ENCODE peak calls at places on chromosomes 2 and 18, in six cellular contexts. One of them, this sample, is unnamed. For H3K9me3, the result is how much of the 10 kb centered on the place peaks cover.

GRCh38 chr2:237717366-237718276 is 81.0 kb upstream of the RBM44 start:
- DNase-seq in CD4-positive, alpha-beta memory T cell: no peak
- DNase-seq in K562: no peak
- DNase-seq in stomach: no peak
- DNase-seq in adipocyte: no peak
- DNase-seq in colonic mucosa: no peak
- DNase-seq in this sample: no peak

GRCh38 chr2:119264781-119265692 is 41.4 kb downstream of the STEAP3 start:
- DNase-seq in CD4-positive, alpha-beta memory T cell: peak
- DNase-seq in colonic mucosa: peak
- DNase-seq in stomach: peak
- DNase-seq in K562: peak
- DNase-seq in adipocyte: peak
- DNase-seq in this sample: peak

GRCh38 chr2:6977095-6977777 is 60.0 kb downstream of the RNF144A start:
- DNase-seq in colonic mucosa: peak
- DNase-seq in adipocyte: no peak
- DNase-seq in CD4-positive, alpha-beta memory T cell: no peak
- DNase-seq in stomach: peak
- DNase-seq in K562: no peak
- DNase-seq in this sample: peak

GRCh38 chr2:186780701-186781316 is 68.2 kb downstream of the ZSWIM2 start:
- DNase-seq in colonic mucosa: no peak
- DNase-seq in stomach: no peak
- DNase-seq in adipocyte: no peak
- DNase-seq in CD4-positive, alpha-beta memory T cell: no peak
- DNase-seq in K562: no peak
- DNase-seq in this sample: no peak

GRCh38 chr18:45879681-45880655 is 54.5 kb downstream of the SIGLEC15 start:
- DNase-seq in colonic mucosa: peak
- DNase-seq in K562: peak
- DNase-seq in stomach: peak
- DNase-seq in CD4-positive, alpha-beta memory T cell: peak
- DNase-seq in adipocyte: peak
- DNase-seq in this sample: peak

GRCh38 chr2:31131871-31132270 is 6.4 kb downstream of the GALNT14 start:
- DNase-seq in K562: no peak
- DNase-seq in colonic mucosa: no peak
- DNase-seq in stomach: no peak
- DNase-seq in CD4-positive, alpha-beta memory T cell: no peak
- DNase-seq in adipocyte: no peak
- DNase-seq in this sample: no peak

GRCh38 chr2:25845843-25846505 is 32.3 kb downstream of the ASXL2 start:
- DNase-seq in adipocyte: no peak
- DNase-seq in CD4-positive, alpha-beta memory T cell: no peak
- DNase-seq in stomach: no peak
- DNase-seq in colonic mucosa: no peak
- DNase-seq in K562: no peak
- DNase-seq in this sample: no peak

GRCh38 chr2:44215827-44216226 is 47.2 kb downstream of the PPM1B start:
- DNase-seq in adipocyte: no peak
- DNase-seq in colonic mucosa: no peak
- DNase-seq in CD4-positive, alpha-beta memory T cell: no peak
- DNase-seq in K562: no peak
- DNase-seq in stomach: no peak
- DNase-seq in this sample: no peak

GRCh38 chr2:43220229-43220981 is 6.0 kb downstream of the ZFP36L2 start:
- DNase-seq in CD4-positive, alpha-beta memory T cell: peak
- DNase-seq in colonic mucosa: no peak
- DNase-seq in stomach: no peak
- DNase-seq in K562: no peak
- DNase-seq in adipocyte: peak
- DNase-seq in this sample: peak

GRCh38 chr2:100606740-100607343 is 44.0 kb downstream of the PDCL3 start:
- DNase-seq in K562: peak
- DNase-seq in colonic mucosa: peak
- DNase-seq in stomach: no peak
- DNase-seq in adipocyte: peak
- DNase-seq in CD4-positive, alpha-beta memory T cell: peak
- DNase-seq in this sample: no peak

GRCh38 chr2:10584242-10584753 is 105.5 kb downstream of the NOL10 start:
- DNase-seq in adipocyte: peak
- DNase-seq in CD4-positive, alpha-beta memory T cell: no peak
- DNase-seq in K562: no peak
- DNase-seq in colonic mucosa: no peak
- DNase-seq in stomach: no peak
- DNase-seq in this sample: no peak

GRCh38 chr2:70959851-70960832 is 18.3 kb upstream of the ANKRD53 start:
- DNase-seq in adipocyte: no peak
- DNase-seq in stomach: peak
- DNase-seq in K562: peak
- DNase-seq in colonic mucosa: peak
- DNase-seq in CD4-positive, alpha-beta memory T cell: no peak
- DNase-seq in this sample: no peak

GRCh38 chr2:61257446-61257845 is 95.5 kb downstream of the C2orf74 start:
- DNase-seq in stomach: no peak
- DNase-seq in K562: no peak
- DNase-seq in CD4-positive, alpha-beta memory T cell: no peak
- DNase-seq in colonic mucosa: no peak
- DNase-seq in adipocyte: no peak
- DNase-seq in this sample: no peak

GRCh38 chr2:191847764-191848163 is 876 bp upstream of the CAVIN2 start:
- DNase-seq in K562: no peak
- DNase-seq in stomach: no peak
- DNase-seq in CD4-positive, alpha-beta memory T cell: no peak
- DNase-seq in adipocyte: no peak
- DNase-seq in colonic mucosa: no peak
- DNase-seq in this sample: peak

GRCh38 chr2:73172963-73173362 is 29.4 kb upstream of the NOTO start:
- DNase-seq in colonic mucosa: no peak
- DNase-seq in K562: no peak
- DNase-seq in adipocyte: peak
- DNase-seq in stomach: no peak
- DNase-seq in CD4-positive, alpha-beta memory T cell: no peak
- DNase-seq in this sample: no peak

GRCh38 chr2:237693281-237694039 is 66.1 kb downstream of the LRRFIP1 start:
- DNase-seq in adipocyte: peak
- DNase-seq in colonic mucosa: peak
- DNase-seq in CD4-positive, alpha-beta memory T cell: peak
- DNase-seq in K562: no peak
- DNase-seq in stomach: no peak
- DNase-seq in this sample: no peak

GRCh38 chr18:986071-986470 is 81.4 kb downstream of the ADCYAP1 start:
- DNase-seq in adipocyte: no peak
- DNase-seq in K562: no peak
- DNase-seq in stomach: no peak
- DNase-seq in colonic mucosa: no peak
- DNase-seq in CD4-positive, alpha-beta memory T cell: no peak
- DNase-seq in this sample: no peak

GRCh38 chr2:112812318-112813042 is 24.1 kb downstream of the IL1B start:
- DNase-seq in CD4-positive, alpha-beta memory T cell: no peak
- DNase-seq in stomach: no peak
- DNase-seq in K562: peak
- DNase-seq in colonic mucosa: no peak
- DNase-seq in adipocyte: peak
- DNase-seq in this sample: no peak

GRCh38 chr2:188435115-188435514 is 143.4 kb downstream of the GULP1 start:
- DNase-seq in adipocyte: no peak
- DNase-seq in K562: no peak
- DNase-seq in CD4-positive, alpha-beta memory T cell: no peak
- DNase-seq in colonic mucosa: no peak
- DNase-seq in stomach: no peak
- DNase-seq in this sample: no peak

GRCh38 chr2:157363612-157364101 is 38.0 kb upstream of the ERMN start:
- DNase-seq in adipocyte: peak
- DNase-seq in CD4-positive, alpha-beta memory T cell: no peak
- DNase-seq in stomach: no peak
- DNase-seq in K562: no peak
- DNase-seq in colonic mucosa: no peak
- DNase-seq in this sample: no peak

GRCh38 chr2:140199312-140199711 is 1419.1 kb upstream of the NXPH2 start:
- DNase-seq in CD4-positive, alpha-beta memory T cell: no peak
- DNase-seq in colonic mucosa: no peak
- DNase-seq in K562: no peak
- DNase-seq in adipocyte: no peak
- DNase-seq in stomach: no peak
- DNase-seq in this sample: no peak

GRCh38 chr18:57677289-57678211 is 55.9 kb upstream of the NARS1 start:
- DNase-seq in stomach: peak
- DNase-seq in CD4-positive, alpha-beta memory T cell: no peak
- DNase-seq in colonic mucosa: no peak
- DNase-seq in K562: no peak
- DNase-seq in adipocyte: no peak
- DNase-seq in this sample: no peak

GRCh38 chr18:72375628-72376027 is 168.5 kb downstream of the CBLN2 start:
- DNase-seq in adipocyte: peak
- DNase-seq in stomach: no peak
- DNase-seq in colonic mucosa: no peak
- DNase-seq in CD4-positive, alpha-beta memory T cell: no peak
- DNase-seq in K562: no peak
- DNase-seq in this sample: no peak
- H3K9me3 ChIP-seq in adipocyte: under half
- H3K9me3 ChIP-seq in stomach: under half
- H3K9me3 ChIP-seq in colonic mucosa: under half
- H3K9me3 ChIP-seq in CD4-positive, alpha-beta memory T cell: under half
- H3K9me3 ChIP-seq in K562: under half
- H3K9me3 ChIP-seq in this sample: under half

GRCh38 chr2:63719052-63719451 is 122.6 kb upstream of the UGP2 start:
- DNase-seq in CD4-positive, alpha-beta memory T cell: no peak
- DNase-seq in adipocyte: no peak
- DNase-seq in stomach: no peak
- DNase-seq in K562: no peak
- DNase-seq in colonic mucosa: no peak
- DNase-seq in this sample: no peak
- H3K9me3 ChIP-seq in CD4-positive, alpha-beta memory T cell: under half
- H3K9me3 ChIP-seq in adipocyte: under half
- H3K9me3 ChIP-seq in stomach: under half
- H3K9me3 ChIP-seq in K562: under half
- H3K9me3 ChIP-seq in colonic mucosa: under half
- H3K9me3 ChIP-seq in this sample: under half

DNA sequence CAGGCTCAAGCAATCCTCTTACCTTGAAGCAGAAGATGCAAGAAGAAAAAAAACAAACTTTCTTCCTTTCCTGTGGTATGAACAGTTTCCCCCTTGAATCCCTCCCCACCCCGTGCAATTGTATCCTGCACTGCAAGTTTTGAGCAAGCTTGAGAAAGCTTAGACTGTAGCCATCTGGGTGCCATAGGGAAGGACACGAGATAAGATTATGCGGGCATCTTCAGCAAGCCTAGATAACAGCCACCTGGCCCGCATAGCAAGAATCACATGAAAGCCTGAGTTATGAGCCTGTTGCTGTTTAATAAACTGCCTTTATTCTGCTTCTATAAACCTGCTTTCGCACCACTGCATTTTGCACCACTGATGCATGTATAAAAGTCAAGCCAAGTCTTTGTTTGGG is 27.3 kb upstream of the CDCA7 start:
- DNase-seq in K562: no peak
- DNase-seq in colonic mucosa: no peak
- DNase-seq in CD4-positive, alpha-beta memory T cell: no peak
- DNase-seq in adipocyte: no peak
- DNase-seq in stomach: no peak
- DNase-seq in this sample: no peak
- H3K9me3 ChIP-seq in K562: under half
- H3K9me3 ChIP-seq in colonic mucosa: under half
- H3K9me3 ChIP-seq in CD4-positive, alpha-beta memory T cell: under half
- H3K9me3 ChIP-seq in adipocyte: under half
- H3K9me3 ChIP-seq in stomach: under half
- H3K9me3 ChIP-seq in this sample: under half

GRCh38 chr2:94776036-94776435 is 95.2 kb upstream of the TEKT4 start:
- DNase-seq in K562: no peak
- DNase-seq in adipocyte: no peak
- DNase-seq in stomach: no peak
- DNase-seq in colonic mucosa: no peak
- DNase-seq in CD4-positive, alpha-beta memory T cell: no peak
- DNase-seq in this sample: no peak
- H3K9me3 ChIP-seq in K562: under half
- H3K9me3 ChIP-seq in adipocyte: under half
- H3K9me3 ChIP-seq in stomach: under half
- H3K9me3 ChIP-seq in colonic mucosa: under half
- H3K9me3 ChIP-seq in CD4-positive, alpha-beta memory T cell: under half
- H3K9me3 ChIP-seq in this sample: under half

GRCh38 chr2:65397122-65397521 is 35.3 kb downstream of the SPRED2 start:
- DNase-seq in stomach: no peak
- DNase-seq in adipocyte: peak
- DNase-seq in K562: no peak
- DNase-seq in CD4-positive, alpha-beta memory T cell: no peak
- DNase-seq in colonic mucosa: no peak
- DNase-seq in this sample: no peak

GRCh38 chr2:65395621-65396347 is 36.6 kb downstream of the SPRED2 start:
- DNase-seq in K562: no peak
- DNase-seq in stomach: no peak
- DNase-seq in colonic mucosa: no peak
- DNase-seq in CD4-positive, alpha-beta memory T cell: no peak
- DNase-seq in adipocyte: no peak
- DNase-seq in this sample: no peak

GRCh38 chr2:65396348-65397026 is 35.9 kb downstream of the SPRED2 start:
- DNase-seq in CD4-positive, alpha-beta memory T cell: no peak
- DNase-seq in stomach: peak
- DNase-seq in colonic mucosa: peak
- DNase-seq in K562: no peak
- DNase-seq in adipocyte: peak
- DNase-seq in this sample: peak

GRCh38 chr2:65392609-65393008 is 39.8 kb downstream of the SPRED2 start:
- DNase-seq in adipocyte: no peak
- DNase-seq in stomach: no peak
- DNase-seq in K562: no peak
- DNase-seq in CD4-positive, alpha-beta memory T cell: no peak
- DNase-seq in colonic mucosa: no peak
- DNase-seq in this sample: no peak

GRCh38 chr2:65393743-65394422 is 38.5 kb downstream of the SPRED2 start:
- DNase-seq in stomach: no peak
- DNase-seq in colonic mucosa: no peak
- DNase-seq in adipocyte: no peak
- DNase-seq in K562: no peak
- DNase-seq in CD4-positive, alpha-beta memory T cell: no peak
- DNase-seq in this sample: no peak
- H3K9me3 ChIP-seq in stomach: under half
- H3K9me3 ChIP-seq in colonic mucosa: under half
- H3K9me3 ChIP-seq in adipocyte: under half
- H3K9me3 ChIP-seq in K562: under half
- H3K9me3 ChIP-seq in CD4-positive, alpha-beta memory T cell: under half
- H3K9me3 ChIP-seq in this sample: under half

GRCh38 chr2:114346658-114347057 is 95.8 kb upstream of the DPP10 start:
- DNase-seq in CD4-positive, alpha-beta memory T cell: no peak
- DNase-seq in K562: no peak
- DNase-seq in colonic mucosa: no peak
- DNase-seq in adipocyte: no peak
- DNase-seq in stomach: no peak
- DNase-seq in this sample: no peak
- H3K9me3 ChIP-seq in CD4-positive, alpha-beta memory T cell: under half
- H3K9me3 ChIP-seq in K562: under half
- H3K9me3 ChIP-seq in colonic mucosa: under half
- H3K9me3 ChIP-seq in adipocyte: under half
- H3K9me3 ChIP-seq in stomach: under half
- H3K9me3 ChIP-seq in this sample: under half

This sample was measured in thyroid gland.